ENCODE peak calls at places on chromosomes 13 and 19, in ten cellular contexts. One of them, this sample, is unnamed.

GRCh38 chr13:40318366-40318765 is 348.1 kb downstream of the FOXO1 start:
- DNase-seq in HS-27A: no peak
- DNase-seq in NCI-H187: peak; percentile 13
- DNase-seq in Daoy: no peak
- DNase-seq in GOT3: no peak
- DNase-seq in left colon: peak; percentile 41
- DNase-seq in mucosa of descending colon: peak; percentile 32
- DNase-seq in neuronal stem cell: no peak
- DNase-seq in NCI-H446: no peak
- DNase-seq in endothelial cell of umbilical vein: peak; percentile 55
- DNase-seq in this sample: peak; percentile 48

GRCh38 chr13:46324976-46325375 is 62.1 kb downstream of the RUBCNL start:
- DNase-seq in HS-27A: no peak
- DNase-seq in NCI-H187: no peak
- DNase-seq in Daoy: no peak
- DNase-seq in GOT3: no peak
- DNase-seq in left colon: no peak
- DNase-seq in mucosa of descending colon: no peak
- DNase-seq in neuronal stem cell: no peak
- DNase-seq in NCI-H446: no peak
- DNase-seq in endothelial cell of umbilical vein: no peak
- DNase-seq in this sample: no peak

GRCh38 chr19:33251526-33252090 is 26.0 kb upstream of the SLC7A10 start:
- DNase-seq in HS-27A: no peak
- DNase-seq in NCI-H187: no peak
- DNase-seq in Daoy: no peak
- DNase-seq in GOT3: no peak
- DNase-seq in left colon: no peak
- DNase-seq in mucosa of descending colon: no peak
- DNase-seq in neuronal stem cell: no peak
- DNase-seq in NCI-H446: no peak
- DNase-seq in endothelial cell of umbilical vein: no peak
- DNase-seq in this sample: no peak

GRCh38 chr13:37651891-37652290 is 53.3 kb upstream of the POSTN start:
- DNase-seq in HS-27A: no peak
- DNase-seq in NCI-H187: no peak
- DNase-seq in Daoy: no peak
- DNase-seq in GOT3: no peak
- DNase-seq in left colon: no peak
- DNase-seq in mucosa of descending colon: no peak
- DNase-seq in neuronal stem cell: no peak
- DNase-seq in NCI-H446: no peak
- DNase-seq in endothelial cell of umbilical vein: no peak
- DNase-seq in this sample: no peak

GRCh38 chr19:16679811-16680210 is 18.9 kb downstream of the TMEM38A start:
- DNase-seq in HS-27A: no peak
- DNase-seq in NCI-H187: no peak
- DNase-seq in Daoy: no peak
- DNase-seq in GOT3: no peak
- DNase-seq in left colon: no peak
- DNase-seq in mucosa of descending colon: no peak
- DNase-seq in neuronal stem cell: no peak
- DNase-seq in NCI-H446: no peak
- DNase-seq in endothelial cell of umbilical vein: no peak
- DNase-seq in this sample: no peak

GRCh38 chr19:13902993-13903555 is 2.8 kb downstream of the BRME1 start:
- DNase-seq in HS-27A: no peak
- DNase-seq in NCI-H187: no peak
- DNase-seq in Daoy: no peak
- DNase-seq in GOT3: no peak
- DNase-seq in left colon: no peak
- DNase-seq in mucosa of descending colon: no peak
- DNase-seq in neuronal stem cell: no peak
- DNase-seq in NCI-H446: no peak
- DNase-seq in endothelial cell of umbilical vein: peak; percentile 21
- DNase-seq in this sample: peak; percentile 49

GRCh38 chr13:112781881-112782361 is 92.1 kb downstream of the ATP11A start:
- DNase-seq in HS-27A: no peak
- DNase-seq in NCI-H187: no peak
- DNase-seq in Daoy: no peak
- DNase-seq in GOT3: no peak
- DNase-seq in left colon: no peak
- DNase-seq in mucosa of descending colon: no peak
- DNase-seq in neuronal stem cell: no peak
- DNase-seq in NCI-H446: no peak
- DNase-seq in endothelial cell of umbilical vein: peak; percentile 68
- DNase-seq in this sample: peak; percentile 72

GRCh38 chr13:94710081-94710809 is 2.1 kb downstream of the SOX21 start:
- DNase-seq in HS-27A: no peak
- DNase-seq in NCI-H187: no peak
- DNase-seq in Daoy: peak; percentile 39
- DNase-seq in GOT3: no peak
- DNase-seq in left colon: no peak
- DNase-seq in mucosa of descending colon: no peak
- DNase-seq in neuronal stem cell: no peak
- DNase-seq in NCI-H446: no peak
- DNase-seq in endothelial cell of umbilical vein: peak; percentile 20
- DNase-seq in this sample: no peak

GRCh38 chr13:46783504-46783903 is 13.5 kb downstream of the ESD start:
- DNase-seq in HS-27A: no peak
- DNase-seq in NCI-H187: no peak
- DNase-seq in Daoy: no peak
- DNase-seq in GOT3: no peak
- DNase-seq in left colon: no peak
- DNase-seq in mucosa of descending colon: no peak
- DNase-seq in neuronal stem cell: no peak
- DNase-seq in NCI-H446: no peak
- DNase-seq in endothelial cell of umbilical vein: no peak
- DNase-seq in this sample: no peak

GRCh38 chr13:45416521-45417125 is 1.6 kb downstream of the SLC25A30 start:
- DNase-seq in HS-27A: no peak
- DNase-seq in NCI-H187: no peak
- DNase-seq in Daoy: no peak
- DNase-seq in GOT3: no peak
- DNase-seq in left colon: no peak
- DNase-seq in mucosa of descending colon: peak; percentile 63
- DNase-seq in neuronal stem cell: no peak
- DNase-seq in NCI-H446: no peak
- DNase-seq in endothelial cell of umbilical vein: peak; percentile 51
- DNase-seq in this sample: peak; percentile 17

GRCh38 chr13:107258599-107259187 is 690.8 kb upstream of the ARGLU1 start:
- DNase-seq in HS-27A: no peak
- DNase-seq in NCI-H187: no peak
- DNase-seq in Daoy: peak; percentile 3
- DNase-seq in GOT3: no peak
- DNase-seq in left colon: no peak
- DNase-seq in mucosa of descending colon: no peak
- DNase-seq in neuronal stem cell: no peak
- DNase-seq in NCI-H446: no peak
- DNase-seq in endothelial cell of umbilical vein: peak; percentile 46
- DNase-seq in this sample: peak; percentile 49

GRCh38 chr19:11598746-11599145 is 1.5 kb downstream of the ZNF627 start:
- DNase-seq in HS-27A: no peak
- DNase-seq in NCI-H187: no peak
- DNase-seq in Daoy: no peak
- DNase-seq in GOT3: no peak
- DNase-seq in left colon: no peak
- DNase-seq in mucosa of descending colon: no peak
- DNase-seq in neuronal stem cell: no peak
- DNase-seq in NCI-H446: no peak
- DNase-seq in endothelial cell of umbilical vein: no peak
- DNase-seq in this sample: no peak

GRCh38 chr13:94641432-94641941 is 39.8 kb downstream of the GPR180 start:
- DNase-seq in HS-27A: no peak
- DNase-seq in NCI-H187: peak; percentile 70
- DNase-seq in Daoy: peak; percentile 39
- DNase-seq in GOT3: no peak
- DNase-seq in left colon: no peak
- DNase-seq in mucosa of descending colon: no peak
- DNase-seq in neuronal stem cell: no peak
- DNase-seq in NCI-H446: no peak
- DNase-seq in endothelial cell of umbilical vein: peak; percentile 86
- DNase-seq in this sample: peak; percentile 85

GRCh38 chr19:48568345-48568886 is 16.4 kb downstream of the SULT2B1 start:
- DNase-seq in HS-27A: peak; percentile 93
- DNase-seq in NCI-H187: no peak
- DNase-seq in Daoy: peak; percentile 95
- DNase-seq in GOT3: peak; percentile 64
- DNase-seq in left colon: peak; percentile 60
- DNase-seq in mucosa of descending colon: peak; percentile 64
- DNase-seq in neuronal stem cell: no peak
- DNase-seq in NCI-H446: peak; percentile 88
- DNase-seq in endothelial cell of umbilical vein: peak; percentile 83
- DNase-seq in this sample: peak; percentile 54

GRCh38 chr13:74052402-74052928 is 81.7 kb downstream of the KLF12 start:
- DNase-seq in HS-27A: no peak
- DNase-seq in NCI-H187: no peak
- DNase-seq in Daoy: no peak
- DNase-seq in GOT3: no peak
- DNase-seq in left colon: no peak
- DNase-seq in mucosa of descending colon: no peak
- DNase-seq in neuronal stem cell: no peak
- DNase-seq in NCI-H446: no peak
- DNase-seq in endothelial cell of umbilical vein: no peak
- DNase-seq in this sample: no peak